ENCODE peak calls at places on chromosomes 13 and 19, in four cellular contexts. Z, X, H and T are unnamed samples.

GRCh38 chr19:17555929-17556813 is 722 bp downstream of the COLGALT1 start:
- DNase-seq in Z (no peak), H (peak), X (no peak), T (peak)

GRCh38 chr13:74554581-74555290 is 420.5 kb upstream of the KLF12 start:
- DNase-seq in Z (no peak), H (no peak), X (no peak), T (no peak)

GRCh38 chr13:30738526-30738925 is 3.2 kb downstream of the ALOX5AP start:
- DNase-seq in Z (no peak), X (no peak), H (no peak), T (no peak)

GRCh38 chr19:15173746-15174404 is 26.9 kb downstream of the NOTCH3 start:
- DNase-seq in X (no peak), H (no peak), Z (no peak), T (no peak)

GRCh38 chr19:8224394-8225145 is 15.4 kb downstream of the CERS4 start:
- DNase-seq in X (no peak), H (no peak), Z (no peak), T (no peak)

GRCh38 chr19:44566984-44567383 is 37.5 kb upstream of the CEACAM20 start:
- DNase-seq in Z (no peak), X (no peak), H (no peak), T (no peak)

GRCh38 chr19:32674153-32674958 is 624 bp downstream of the ANKRD27 start:
- DNase-seq in Z (no peak), X (no peak), H (no peak), T (no peak)

GRCh38 chr13:97946951-97947588 is 6.4 kb upstream of the IPO5 start:
- DNase-seq in X (no peak), Z (no peak), H (no peak), T (no peak)